ENCODE peak calls at places on chromosomes 5 and 9, in four cellular contexts. One of them, this sample, is unnamed.

GRCh38 chr5:4216142-4216541 is 620.5 kb downstream of the IRX1 start:
- DNase-seq in astrocyte: no peak
- DNase-seq in mucosa of descending colon: no peak
- DNase-seq in MCF 10A: peak; percentile 7
- DNase-seq in this sample: no peak

GRCh38 chr5:74648835-74649286 is 8.3 kb upstream of the ENC1 start:
- DNase-seq in astrocyte: peak; percentile 56
- DNase-seq in mucosa of descending colon: no peak
- DNase-seq in MCF 10A: peak; percentile 71
- DNase-seq in this sample: no peak

GRCh38 chr9:117564839-117565238 is 139.4 kb upstream of the TLR4 start:
- DNase-seq in astrocyte: no peak
- DNase-seq in mucosa of descending colon: no peak
- DNase-seq in MCF 10A: no peak
- DNase-seq in this sample: no peak

GRCh38 chr9:16708638-16709435 is 161.6 kb downstream of the BNC2 start:
- DNase-seq in astrocyte: peak; percentile 97
- DNase-seq in mucosa of descending colon: no peak
- DNase-seq in MCF 10A: no peak
- DNase-seq in this sample: no peak

GRCh38 chr5:138743506-138743905 is 9.7 kb upstream of the CTNNA1 start:
- DNase-seq in astrocyte: peak; percentile 8
- DNase-seq in mucosa of descending colon: no peak
- DNase-seq in MCF 10A: no peak
- DNase-seq in this sample: no peak

GRCh38 chr5:1001406-1002270 is 7.0 kb upstream of the NKD2 start:
- DNase-seq in astrocyte: no peak
- DNase-seq in mucosa of descending colon: peak; percentile 1
- DNase-seq in MCF 10A: no peak
- DNase-seq in this sample: no peak

GRCh38 chr5:179166171-179166885 is 106.2 kb downstream of the ZNF354C start:
- DNase-seq in astrocyte: no peak
- DNase-seq in mucosa of descending colon: no peak
- DNase-seq in MCF 10A: no peak
- DNase-seq in this sample: no peak

GRCh38 chr9:109843651-109844050 is 63.7 kb downstream of the PALM2AKAP2 start:
- DNase-seq in astrocyte: no peak
- DNase-seq in mucosa of descending colon: no peak
- DNase-seq in MCF 10A: no peak
- DNase-seq in this sample: no peak

DNA sequence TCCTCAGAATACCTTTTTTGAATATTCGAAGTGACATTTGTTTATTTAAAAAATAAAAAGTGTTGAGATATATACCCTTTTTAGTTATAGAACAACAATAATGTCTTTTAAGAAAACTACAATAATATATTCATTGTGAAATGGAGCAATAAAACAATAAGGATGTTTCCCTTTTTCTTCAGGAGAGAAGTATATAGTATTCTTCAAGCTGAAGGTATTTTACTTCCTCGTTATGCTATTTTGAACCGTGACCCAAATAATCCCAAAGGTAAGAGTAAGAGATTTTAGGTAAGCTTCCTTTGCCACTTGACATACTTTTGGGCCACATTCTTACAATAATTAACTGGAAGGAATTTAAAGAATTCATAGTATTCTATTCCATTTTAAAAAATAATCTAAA is 18.1 kb downstream of the PPIP5K2 start:
- DNase-seq in astrocyte: no peak
- DNase-seq in mucosa of descending colon: no peak
- DNase-seq in MCF 10A: no peak
- DNase-seq in this sample: no peak
- TF ChIP-seq CTCF in astrocyte: no peak
- TF ChIP-seq CTCF in mucosa of descending colon: no peak
- TF ChIP-seq CTCF in MCF 10A: no peak
- TF ChIP-seq CTCF in this sample: no peak

GRCh38 chr9:10274983-10275382 is 337.8 kb downstream of the PTPRD start:
- DNase-seq in astrocyte: no peak
- DNase-seq in mucosa of descending colon: no peak
- DNase-seq in MCF 10A: no peak
- DNase-seq in this sample: no peak
- TF ChIP-seq CTCF in astrocyte: peak; percentile 39
- TF ChIP-seq CTCF in mucosa of descending colon: no peak
- TF ChIP-seq CTCF in MCF 10A: no peak
- TF ChIP-seq CTCF in this sample: peak; percentile 18

GRCh38 chr5:32687167-32687831 is 23.8 kb upstream of the NPR3 start:
- DNase-seq in astrocyte: peak; percentile 43
- DNase-seq in mucosa of descending colon: no peak
- DNase-seq in MCF 10A: peak; percentile 62
- DNase-seq in this sample: no peak

GRCh38 chr5:32690153-32690552 is 21.0 kb upstream of the NPR3 start:
- DNase-seq in astrocyte: no peak
- DNase-seq in mucosa of descending colon: no peak
- DNase-seq in MCF 10A: peak; percentile 22
- DNase-seq in this sample: no peak

GRCh38 chr5:32692066-32692746 is 18.9 kb upstream of the NPR3 start:
- DNase-seq in astrocyte: peak; percentile 88
- DNase-seq in mucosa of descending colon: no peak
- DNase-seq in MCF 10A: no peak
- DNase-seq in this sample: no peak
- TF ChIP-seq CTCF in astrocyte: no peak
- TF ChIP-seq CTCF in mucosa of descending colon: no peak
- TF ChIP-seq CTCF in MCF 10A: no peak
- TF ChIP-seq CTCF in this sample: no peak

DNA sequence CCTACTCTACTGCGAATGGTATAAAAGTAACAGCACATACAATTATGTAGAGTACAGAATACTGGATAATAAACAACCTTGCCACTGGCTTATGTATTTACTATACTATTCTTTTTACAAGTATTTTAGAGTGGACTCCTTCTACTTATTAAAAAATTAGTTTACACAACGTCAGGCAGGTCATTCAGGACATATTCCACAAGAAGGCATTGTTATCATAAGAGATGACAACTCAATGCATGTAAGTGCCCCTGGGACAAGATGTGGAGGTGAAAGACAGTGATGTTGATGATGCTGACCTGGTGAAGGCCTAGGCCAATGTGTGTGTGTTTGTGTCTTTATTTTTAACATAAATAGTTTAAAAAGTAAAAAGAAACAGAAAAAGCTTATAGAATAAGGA is 421.7 kb downstream of the CDH12 start:
- DNase-seq in astrocyte: no peak
- DNase-seq in mucosa of descending colon: no peak
- DNase-seq in MCF 10A: no peak
- DNase-seq in this sample: no peak
- TF ChIP-seq CTCF in astrocyte: no peak
- TF ChIP-seq CTCF in mucosa of descending colon: no peak
- TF ChIP-seq CTCF in MCF 10A: no peak
- TF ChIP-seq CTCF in this sample: no peak

DNA sequence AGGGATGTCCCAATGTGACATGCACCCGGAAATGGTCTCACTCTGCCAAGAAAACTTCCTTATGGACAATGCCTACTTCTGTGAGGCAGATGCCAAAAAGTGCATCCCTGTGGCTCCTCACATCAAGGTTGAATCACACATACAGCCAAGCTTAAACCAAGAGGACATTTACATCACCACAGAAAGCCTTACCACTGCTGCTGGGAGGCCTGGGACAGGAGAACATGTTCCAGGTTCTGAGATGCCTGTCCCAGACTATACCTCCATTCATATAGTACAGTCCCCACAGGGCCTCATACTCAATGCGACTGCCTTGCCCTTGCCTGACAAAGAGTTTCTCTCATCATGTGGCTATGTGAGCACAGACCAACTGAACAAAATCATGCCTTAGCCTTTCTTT is 37.6 kb upstream of the CCDC152 start:
- DNase-seq in astrocyte: peak; percentile 0
- DNase-seq in mucosa of descending colon: no peak
- DNase-seq in MCF 10A: no peak
- DNase-seq in this sample: no peak
- TF ChIP-seq CTCF in astrocyte: no peak
- TF ChIP-seq CTCF in mucosa of descending colon: no peak
- TF ChIP-seq CTCF in MCF 10A: no peak
- TF ChIP-seq CTCF in this sample: no peak

DNA sequence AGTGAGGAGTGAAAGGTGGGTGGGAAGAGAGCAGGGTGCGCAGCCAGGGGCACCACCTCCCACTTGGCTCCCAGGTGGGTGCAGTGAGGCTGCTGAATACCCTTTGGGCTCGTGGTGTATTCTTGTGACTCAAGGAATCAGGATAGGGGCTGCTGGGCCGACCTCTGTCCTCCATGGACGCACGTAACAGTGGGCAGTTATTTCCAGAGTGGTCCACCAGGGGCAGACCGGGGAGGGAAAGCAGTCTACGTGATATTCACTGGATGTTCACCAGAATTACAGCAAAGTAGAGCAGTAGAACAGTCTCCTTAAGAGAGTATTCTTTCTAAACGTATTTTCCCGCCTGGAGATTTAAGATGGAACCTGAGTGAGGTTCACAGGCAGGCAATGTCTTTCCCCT is 88.5 kb downstream of the SYK start:
- DNase-seq in astrocyte: no peak
- DNase-seq in mucosa of descending colon: no peak
- DNase-seq in MCF 10A: no peak
- DNase-seq in this sample: no peak
- TF ChIP-seq CTCF in astrocyte: no peak
- TF ChIP-seq CTCF in mucosa of descending colon: no peak
- TF ChIP-seq CTCF in MCF 10A: no peak
- TF ChIP-seq CTCF in this sample: peak; percentile 41

GRCh38 chr9:24245988-24246387 is 299.7 kb downstream of the IZUMO3 start:
- DNase-seq in astrocyte: no peak
- DNase-seq in mucosa of descending colon: no peak
- DNase-seq in MCF 10A: peak; percentile 60
- DNase-seq in this sample: peak; percentile 2
- TF ChIP-seq CTCF in astrocyte: peak; percentile 53
- TF ChIP-seq CTCF in mucosa of descending colon: no peak
- TF ChIP-seq CTCF in MCF 10A: peak; percentile 43
- TF ChIP-seq CTCF in this sample: peak; percentile 31

DNA sequence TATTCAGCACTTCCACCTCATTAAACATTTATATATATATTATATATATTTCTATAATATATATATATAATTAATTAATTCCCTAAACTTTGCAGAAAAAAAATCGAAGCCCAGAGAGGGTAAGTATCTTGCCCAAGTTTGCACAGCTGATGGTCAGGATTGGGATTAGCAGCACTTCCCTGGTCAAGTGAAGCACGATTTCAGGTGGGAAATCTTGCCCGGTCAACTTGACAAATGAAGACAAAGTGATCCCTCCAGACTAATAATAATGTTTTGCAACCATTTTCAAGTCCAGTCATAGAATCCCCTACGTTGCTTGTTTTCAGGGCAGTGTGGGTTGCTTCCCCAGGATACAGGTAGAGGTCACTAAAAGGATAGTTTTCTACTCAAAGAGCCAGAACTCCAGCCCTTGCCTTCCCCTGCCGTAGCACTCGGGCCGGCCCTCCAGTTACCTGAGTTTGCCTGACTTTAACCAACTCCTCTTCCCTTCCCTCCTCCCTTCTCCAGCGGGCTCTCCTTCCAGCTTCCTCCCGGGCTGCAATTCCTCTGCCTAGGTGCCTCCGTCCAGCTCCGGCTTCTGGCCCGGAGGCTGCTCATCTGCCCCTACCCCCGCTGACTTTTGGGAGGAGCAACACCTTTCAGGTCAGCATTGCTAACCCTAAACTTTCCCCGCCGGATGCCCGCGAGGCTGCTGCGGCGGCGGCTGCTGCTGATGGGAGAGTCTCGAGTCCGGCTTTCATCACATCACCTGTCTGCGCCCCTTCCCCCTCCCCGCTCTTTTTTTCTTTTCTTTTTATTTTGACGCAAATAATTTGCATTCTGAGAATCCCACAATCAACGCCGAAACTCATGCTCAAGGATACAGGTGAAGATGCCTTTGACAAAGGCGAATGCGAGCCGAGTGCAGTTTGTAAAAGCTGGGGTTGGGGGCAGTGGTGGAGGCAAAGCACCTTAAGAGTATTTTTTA is 928 bp downstream of the PRLR start:
- DNase-seq in astrocyte: no peak
- DNase-seq in mucosa of descending colon: peak; percentile 64
- DNase-seq in MCF 10A: peak; percentile 69
- DNase-seq in this sample: no peak
- TF ChIP-seq CTCF in astrocyte: no peak
- TF ChIP-seq CTCF in mucosa of descending colon: no peak
- TF ChIP-seq CTCF in MCF 10A: peak; percentile 49
- TF ChIP-seq CTCF in this sample: peak; percentile 7